ENCODE peak calls at places on chromosome 12, in nine cellular contexts. F is GM23248, H is nucleus accumbens, K is glomerular endothelial cell, E is caudate nucleus, D is fibroblast of the conjunctiva, M is lower leg skin, W is GOT3, Q is T-helper 1 cell. O is an unnamed sample.

GRCh38 chr12:109811624-109811995 is 21.6 kb downstream of the TRPV4 start:
- DNase-seq in F (no peak), H (no peak), K (no peak), E (no peak), D (no peak), M (no peak), W (no peak), Q (no peak), O (no peak)

GRCh38 chr12:18165422-18165871 is 75.5 kb upstream of the RERGL start:
- DNase-seq in F (peak), H (no peak), K (no peak), E (no peak), D (peak), M (no peak), W (no peak), Q (no peak), O (no peak)

GRCh38 chr12:54463484-54463883 is 9.9 kb downstream of the GTSF1 start:
- DNase-seq in F (no peak), H (no peak), K (no peak), E (no peak), D (no peak), M (no peak), W (no peak), Q (no peak), O (no peak)

GRCh38 chr12:25708661-25709060 is 155.6 kb upstream of the LMNTD1 start:
- DNase-seq in F (no peak), H (no peak), K (no peak), E (no peak), D (no peak), M (no peak), W (no peak), Q (no peak), O (no peak)

GRCh38 chr12:82019533-82019932 is 260.4 kb upstream of the PPFIA2 start:
- DNase-seq in F (peak), H (no peak), K (no peak), E (no peak), D (no peak), M (no peak), W (no peak), Q (no peak), O (no peak)

GRCh38 chr12:25904442-25904841 is 54.0 kb upstream of the RASSF8 start:
- DNase-seq in F (peak), H (no peak), K (no peak), E (no peak), D (no peak), M (no peak), W (no peak), Q (no peak), O (no peak)

GRCh38 chr12:131605304-131605829 is 105.5 kb upstream of the SFSWAP start:
- DNase-seq in F (no peak), H (no peak), K (no peak), E (no peak), D (no peak), M (no peak), W (no peak), Q (no peak), O (no peak)

GRCh38 chr12:80702889-80703605 is 4.4 kb upstream of the MYF6 start:
- DNase-seq in F (peak), H (peak), K (no peak), E (no peak), D (peak), M (no peak), W (no peak), Q (no peak), O (no peak)

GRCh38 chr12:2341871-2342270 is 289.1 kb downstream of the CACNA1C start:
- DNase-seq in F (peak), H (no peak), K (no peak), E (no peak), D (no peak), M (no peak), W (no peak), Q (no peak), O (no peak)

GRCh38 chr12:123743002-123743401 is 19.1 kb upstream of the DNAH10 start:
- DNase-seq in F (no peak), H (no peak), K (no peak), E (no peak), D (no peak), M (peak), W (no peak), Q (no peak), O (no peak)